ENCODE peak calls at places on chromosomes 13 and 19, in four cellular contexts. F is esophagus squamous epithelium, R is fibroblast of lung, C is kidney. B is an unnamed sample.

GRCh38 chr19:10089801-10090375 is 3.8 kb downstream of the SHFL start:
- DNase-seq in F (no peak), R (no peak), C (no peak), B (no peak)

GRCh38 chr13:44815507-44816074 is 173.7 kb downstream of the NUFIP1 start:
- DNase-seq in F (no peak), R (peak), C (no peak), B (peak)

GRCh38 chr19:33878136-33878535 is 81.5 kb downstream of the KCTD15 start:
- DNase-seq in F (no peak), R (no peak), C (no peak), B (no peak)

GRCh38 chr13:114248011-114248410 is 13.3 kb downstream of the CDC16 start:
- DNase-seq in F (no peak), R (peak), C (no peak), B (no peak)

GRCh38 chr13:43269037-43269476 is 245.7 kb downstream of the DNAJC15 start:
- DNase-seq in F (no peak), R (peak), C (no peak), B (peak)

GRCh38 chr19:1668339-1669123 is 16.1 kb upstream of the TCF3 start:
- DNase-seq in F (no peak), R (no peak), C (peak), B (no peak)

GRCh38 chr19:55697069-55697440 is 22.0 kb downstream of the EPN1 start:
- DNase-seq in F (no peak), R (no peak), C (no peak), B (no peak)

GRCh38 chr13:87331178-87331577 is 340.0 kb upstream of the SLITRK5 start:
- DNase-seq in F (no peak), R (peak), C (no peak), B (peak)

GRCh38 chr13:95697052-95697680 is 20.2 kb downstream of the DNAJC3 start:
- DNase-seq in F (no peak), R (no peak), C (no peak), B (no peak)

GRCh38 chr13:59706101-59706976 is 457.4 kb downstream of the DIAPH3 start:
- DNase-seq in F (no peak), R (no peak), C (no peak), B (no peak)

GRCh38 chr13:42685762-42686560 is 95.4 kb upstream of the FAM216B start:
- DNase-seq in F (no peak), R (no peak), C (no peak), B (no peak)

GRCh38 chr13:19587635-19588300 is 26.4 kb upstream of the TPTE2 start:
- DNase-seq in F (no peak), R (peak), C (no peak), B (no peak)

GRCh38 chr13:36673838-36674326 is at the start of gene SERTM1:
- DNase-seq in F (no peak), R (peak), C (peak), B (no peak)

GRCh38 chr19:3544742-3545668 is 6.0 kb downstream of the TEKTIP1 start:
- DNase-seq in F (no peak), R (no peak), C (peak), B (no peak)

GRCh38 chr19:3604227-3604986 is 2.3 kb downstream of the TBXA2R start:
- DNase-seq in F (no peak), R (no peak), C (no peak), B (no peak)

GRCh38 chr13:89401209-89401810 is 1730.1 kb downstream of the SLITRK5 start:
- DNase-seq in F (no peak), R (peak), C (no peak), B (peak)

GRCh38 chr19:45854167-45854778 is 8.7 kb downstream of the SYMPK start:
- DNase-seq in F (no peak), R (no peak), C (no peak), B (no peak)

GRCh38 chr19:844300-844971 is 3.6 kb downstream of the PRTN3 start:
- DNase-seq in F (no peak), R (no peak), C (no peak), B (no peak)

GRCh38 chr13:106496072-106496997 is 39.1 kb downstream of the EFNB2 start:
- DNase-seq in F (no peak), R (peak), C (no peak), B (no peak)

GRCh38 chr13:99393791-99394735 is 86.9 kb upstream of the GPR183 start:
- DNase-seq in F (no peak), R (no peak), C (no peak), B (no peak)

GRCh38 chr19:45973564-45974338 is at the start of gene NOVA2:
- DNase-seq in F (no peak), R (peak), C (peak), B (no peak)

GRCh38 chr19:35975608-35976214 is 19.3 kb upstream of the SDHAF1 start:
- DNase-seq in F (no peak), R (peak), C (no peak), B (no peak)

GRCh38 chr19:18672606-18673337 is 10.7 kb upstream of the CRTC1 start:
- DNase-seq in F (no peak), R (peak), C (no peak), B (no peak)

GRCh38 chr19:1251503-1252220 is 3.3 kb downstream of the MIDN start:
- DNase-seq in F (peak), R (no peak), C (peak), B (no peak)

GRCh38 chr19:45782820-45783785 is 813 bp upstream of the DMPK start:
- DNase-seq in F (no peak), R (peak), C (peak), B (no peak)

GRCh38 chr19:17402982-17403855 is 2.2 kb downstream of the BST2 start:
- DNase-seq in F (no peak), R (no peak), C (no peak), B (no peak)

GRCh38 chr13:95137096-95137495 is 164.2 kb downstream of the ABCC4 start:
- DNase-seq in F (no peak), R (peak), C (no peak), B (no peak)

GRCh38 chr13:51026016-51026415 is 85.1 kb downstream of the C13orf42 start:
- DNase-seq in F (no peak), R (no peak), C (no peak), B (no peak)
- H3K27ac ChIP-seq in F (no peak), R (no peak), C (no peak), B (no peak)

GRCh38 chr19:51272183-51272817 is 21.4 kb downstream of the SIGLECL1 start:
- DNase-seq in F (no peak), R (no peak), C (no peak), B (no peak)

GRCh38 chr19:51274037-51274370 is 23.1 kb downstream of the SIGLECL1 start:
- DNase-seq in F (no peak), R (no peak), C (no peak), B (no peak)

GRCh38 chr19:51274371-51274770 is 23.5 kb downstream of the SIGLECL1 start:
- DNase-seq in F (no peak), R (no peak), C (no peak), B (no peak)

GRCh38 chr19:51271015-51271600 is 20.2 kb downstream of the SIGLECL1 start:
- DNase-seq in F (no peak), R (no peak), C (no peak), B (no peak)
- H3K27ac ChIP-seq in F (no peak), R (no peak), C (no peak), B (no peak)

GRCh38 chr13:112806761-112807652 is 117.2 kb downstream of the ATP11A start:
- DNase-seq in F (no peak), R (peak), C (no peak), B (no peak)
- H3K27ac ChIP-seq in F (no peak), R (no peak), C (no peak), B (no peak)

DNA sequence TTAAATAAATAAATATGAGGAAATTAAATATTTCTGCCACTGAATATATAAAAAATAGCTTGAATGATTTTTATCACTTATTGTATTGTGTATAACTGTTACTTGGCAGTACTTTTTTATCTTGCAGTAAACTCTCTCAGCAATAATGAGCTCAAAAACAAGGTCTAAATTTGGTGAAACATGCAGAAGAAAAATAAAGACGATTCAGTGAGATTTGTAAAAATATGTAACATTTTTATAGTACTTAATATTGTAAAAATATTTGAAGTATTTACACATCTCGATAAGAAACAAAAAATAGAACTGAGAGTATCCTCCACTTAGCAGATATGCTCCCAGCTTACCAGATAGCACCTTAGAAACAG is 120.6 kb upstream of the MLNR start:
- DNase-seq in F (no peak), R (no peak), C (no peak), B (no peak)
- H3K27ac ChIP-seq in F (no peak), R (no peak), C (no peak), B (no peak)

DNA sequence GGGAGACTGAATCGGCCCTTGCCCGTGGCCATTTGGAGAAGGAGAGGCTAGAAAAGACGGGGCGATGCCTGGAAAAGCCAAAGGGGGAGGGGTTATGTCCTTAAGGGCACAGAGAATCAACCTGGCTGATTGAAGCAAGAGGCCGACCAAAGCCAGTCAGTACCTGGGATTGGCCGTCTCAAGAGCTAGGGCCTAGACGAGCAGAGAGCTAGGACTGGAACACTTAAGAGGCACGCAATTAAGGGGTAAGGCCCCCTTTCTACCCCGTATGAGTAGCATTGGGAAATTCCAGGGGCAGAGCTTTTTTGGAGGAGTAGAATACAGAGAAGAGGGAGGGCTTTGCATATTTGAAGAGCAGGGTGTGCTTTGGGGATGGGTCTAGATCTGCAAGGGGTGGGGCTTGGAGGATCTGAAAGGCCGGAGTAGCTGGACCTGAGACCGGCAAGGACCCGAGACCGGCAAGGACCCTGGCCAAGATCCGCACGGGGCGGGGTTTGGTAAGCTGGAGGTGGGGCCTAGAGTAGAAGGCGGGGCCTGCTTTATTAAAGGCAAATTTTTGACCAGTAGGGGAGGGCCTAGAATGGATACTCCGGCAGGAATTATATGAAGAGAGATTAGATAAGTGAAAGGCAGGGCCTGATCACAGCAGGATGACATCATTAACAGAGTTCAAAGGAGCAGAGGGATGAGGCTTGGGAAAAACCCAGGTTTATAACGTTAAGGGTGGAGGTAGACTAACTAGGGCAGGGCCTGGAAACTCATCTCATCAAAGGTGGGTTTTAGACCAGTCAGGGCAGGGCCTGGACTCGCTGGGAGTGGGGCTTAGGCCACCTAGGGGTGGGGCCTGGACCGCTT is 10.7 kb upstream of the CACNG6 start:
- DNase-seq in F (no peak), R (peak), C (no peak), B (no peak)
- H3K27ac ChIP-seq in F (no peak), R (no peak), C (no peak), B (no peak)

B was measured in epithelial cell of prostate.